ENCODE peak calls at places on chromosomes 1 and 21, in ten cellular contexts. O is aorta; C is Peyer's patch; I is psoas muscle; V is cardiac muscle cell; U is lower lobe of right lung; H is CD8-positive, alpha-beta T cell; J is GM23338; W is osteoblast; M is naive thymus-derived CD4-positive, alpha-beta T cell. R is an unnamed sample. For H3K4me1, the result is how much of the 10 kb centered on the place peaks cover.

GRCh38 chr1:22889213-22889827 is 83.3 kb downstream of the LACTBL1 start:
- DNase-seq in O (no peak), C (no peak), I (no peak), V (peak), U (no peak), H (no peak), J (peak), W (peak), M (no peak), R (peak)

GRCh38 chr1:1889847-1890505 is 911 bp downstream of the GNB1 start:
- DNase-seq in O (peak), C (peak), I (peak), V (peak), U (peak), H (peak), J (peak), W (peak), M (peak), R (peak)

GRCh38 chr1:14970115-14970798 is 183.3 kb upstream of the TMEM51 start:
- DNase-seq in O (peak), C (no peak), I (peak), V (peak), U (no peak), H (no peak), J (peak), W (peak), M (no peak), R (no peak)

GRCh38 chr1:168550971-168551370 is 7.2 kb upstream of the XCL2 start:
- DNase-seq in O (no peak), C (no peak), I (no peak), V (peak), U (no peak), H (no peak), J (no peak), W (no peak), M (no peak), R (no peak)

GRCh38 chr1:41862411-41863221 is 56.1 kb downstream of the HIVEP3 start:
- DNase-seq in O (no peak), C (no peak), I (no peak), V (peak), U (no peak), H (no peak), J (no peak), W (peak), M (no peak), R (no peak)

GRCh38 chr1:56326056-56326455 is 253.3 kb downstream of the PLPP3 start:
- DNase-seq in O (no peak), C (no peak), I (no peak), V (peak), U (no peak), H (no peak), J (no peak), W (peak), M (no peak), R (no peak)

GRCh38 chr1:246588322-246588721 is 22.1 kb downstream of the CNST start:
- DNase-seq in O (no peak), C (no peak), I (no peak), V (no peak), U (no peak), H (no peak), J (no peak), W (no peak), M (no peak), R (no peak)

GRCh38 chr1:196407358-196408041 is 200.7 kb downstream of the KCNT2 start:
- DNase-seq in O (no peak), C (no peak), I (no peak), V (peak), U (no peak), H (no peak), J (peak), W (no peak), M (no peak), R (no peak)

DNA sequence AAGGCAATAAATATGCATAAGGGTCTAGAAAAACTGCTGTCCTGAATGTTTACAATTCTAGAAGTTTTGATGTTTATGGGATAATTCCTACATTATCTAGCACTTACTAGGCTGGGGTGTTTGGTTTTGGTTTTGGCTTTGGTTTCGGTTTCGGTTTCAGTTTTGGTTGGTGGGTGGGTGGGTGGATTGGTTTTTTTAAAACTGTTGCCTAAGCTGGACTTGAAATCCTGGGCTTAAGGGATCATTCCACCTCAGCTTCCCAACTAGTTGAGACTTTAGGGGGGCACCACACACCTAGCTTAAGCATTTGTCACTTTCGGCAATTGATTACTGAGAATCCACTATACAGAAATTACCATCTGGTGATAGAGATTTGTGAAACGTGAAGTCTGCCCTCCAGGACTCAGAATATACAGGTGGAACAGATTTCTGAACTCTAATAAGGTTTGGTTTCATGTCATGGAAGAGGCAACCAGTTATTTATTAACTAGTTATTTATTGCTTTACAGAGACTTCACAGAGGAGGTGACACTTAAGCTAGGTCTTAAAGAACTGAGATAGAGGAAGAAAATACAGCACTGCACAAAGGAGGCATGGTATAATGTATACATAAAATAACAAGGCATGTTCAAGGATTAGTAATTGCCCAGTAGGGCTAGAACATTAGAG is 69.6 kb downstream of the PIK3R3 start:
- DNase-seq in O (no peak), C (no peak), I (no peak), V (no peak), U (no peak), H (no peak), J (no peak), W (no peak), M (no peak), R (peak)
- H3K27ac ChIP-seq in O (no peak), C (peak), I (no peak), V (no peak), U (no peak), H (no peak), J (peak), W (no peak), M (no peak), R (no peak)

DNA sequence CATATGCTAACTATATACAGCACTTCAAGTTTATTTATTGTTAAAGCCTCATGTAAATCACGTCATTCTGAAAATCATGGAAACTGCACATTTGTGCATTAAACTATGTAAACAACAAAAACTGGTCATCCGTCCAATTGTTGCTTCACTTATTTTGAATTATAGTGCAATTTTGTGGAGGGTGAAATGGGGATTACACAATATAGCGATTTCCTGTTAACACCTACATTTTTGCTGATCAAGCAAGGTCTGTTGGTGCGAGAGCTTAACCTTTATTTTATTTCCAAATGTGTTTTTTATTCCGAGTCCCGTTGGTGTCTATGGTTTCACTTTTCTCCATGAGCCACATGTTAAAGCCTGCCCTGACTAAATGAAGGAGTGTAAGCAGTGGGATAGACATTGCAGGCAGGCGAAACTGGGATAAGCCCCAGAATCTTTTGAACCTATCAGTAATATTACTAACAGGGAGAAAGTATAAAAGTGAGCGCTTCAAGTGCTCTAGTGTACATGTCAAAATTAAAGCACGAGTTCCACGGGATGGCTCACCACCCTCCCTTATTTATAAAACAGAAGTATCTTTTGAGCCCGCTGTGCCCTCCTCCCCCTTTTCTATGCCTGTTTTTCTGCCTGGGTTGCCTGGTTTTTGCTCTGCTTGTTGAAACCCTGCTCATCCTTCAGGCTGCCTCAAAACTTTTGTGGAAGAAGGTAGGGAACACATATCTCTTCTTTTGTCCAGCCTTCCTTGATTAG is 120.7 kb downstream of the NFIA start:
- DNase-seq in O (no peak), C (no peak), I (no peak), V (no peak), U (no peak), H (no peak), J (no peak), W (no peak), M (no peak), R (no peak)
- H3K4me3 ChIP-seq in O (no peak), C (no peak), I (peak), V (no peak), U (peak), H (no peak), J (no peak), W (peak), M (no peak), R (no peak)

GRCh38 chr1:113860891-113861290 is 10.6 kb downstream of the PTPN22 start:
- DNase-seq in O (no peak), C (no peak), I (no peak), V (peak), U (no peak), H (no peak), J (no peak), W (no peak), M (no peak), R (no peak)

GRCh38 chr1:113858982-113859381 is 12.5 kb downstream of the PTPN22 start:
- DNase-seq in O (no peak), C (no peak), I (no peak), V (no peak), U (no peak), H (no peak), J (no peak), W (no peak), M (no peak), R (no peak)

GRCh38 chr1:113858418-113858817 is 13.1 kb downstream of the PTPN22 start:
- DNase-seq in O (no peak), C (no peak), I (no peak), V (no peak), U (no peak), H (no peak), J (no peak), W (no peak), M (no peak), R (no peak)

GRCh38 chr1:113859478-113860175 is 11.9 kb downstream of the PTPN22 start:
- DNase-seq in O (no peak), C (no peak), I (no peak), V (no peak), U (no peak), H (no peak), J (no peak), W (no peak), M (no peak), R (no peak)

GRCh38 chr1:113861641-113862040 is 9.9 kb downstream of the PTPN22 start:
- DNase-seq in O (no peak), C (no peak), I (no peak), V (no peak), U (no peak), H (no peak), J (no peak), W (no peak), M (no peak), R (no peak)
- H3K4me1 ChIP-seq in O (under half), C (under half), I (under half), V (under half), U (under half), H (under half), J (under half), W (under half), M (under half), R (under half)

GRCh38 chr1:233625087-233625486 is 11.2 kb downstream of the KCNK1 start:
- DNase-seq in O (no peak), C (no peak), I (no peak), V (no peak), U (no peak), H (no peak), J (no peak), W (no peak), M (no peak), R (no peak)
- H3K27ac ChIP-seq in O (no peak), C (peak), I (no peak), V (no peak), U (no peak), H (no peak), J (no peak), W (no peak), M (no peak), R (no peak)

GRCh38 chr1:3676581-3677410 is 24.5 kb downstream of the TP73 start:
- DNase-seq in O (peak), C (peak), I (peak), V (no peak), U (no peak), H (no peak), J (no peak), W (no peak), M (no peak), R (peak)
- H3K4me3 ChIP-seq in O (no peak), C (no peak), I (no peak), V (no peak), U (no peak), H (no peak), J (no peak), W (no peak), M (no peak), R (no peak)

DNA sequence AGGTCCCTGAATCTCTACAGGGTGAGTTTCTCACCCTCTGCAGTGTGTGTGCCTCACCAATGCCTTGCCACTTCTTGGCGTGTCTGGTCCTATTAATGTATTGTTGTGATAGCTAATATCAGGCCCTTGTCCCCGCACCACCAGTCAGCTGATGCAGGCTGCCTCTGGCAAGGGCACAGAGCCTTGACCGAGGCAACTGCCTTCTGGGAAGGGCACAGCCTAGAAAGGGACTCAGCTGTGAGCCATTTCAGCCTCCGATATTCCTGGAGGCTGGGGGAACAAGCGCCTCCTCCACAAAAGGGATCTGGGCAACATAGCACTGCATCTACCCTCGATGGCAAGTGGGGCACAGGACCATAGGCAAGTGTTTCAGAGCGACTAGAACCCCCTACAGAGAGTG is 27.0 kb downstream of the IL10RB start:
- DNase-seq in O (no peak), C (no peak), I (no peak), V (no peak), U (no peak), H (no peak), J (no peak), W (no peak), M (no peak), R (no peak)
- H3K4me1 ChIP-seq in O (under half), C (under half), I (under half), V (under half), U (under half), H (under half), J (under half), W (under half), M (under half), R (under half)

GRCh38 chr21:38499296-38499695 is 1.0 kb upstream of the ERG start:
- DNase-seq in O (no peak), C (no peak), I (no peak), V (no peak), U (no peak), H (no peak), J (no peak), W (no peak), M (no peak), R (no peak)
- H3K27ac ChIP-seq in O (no peak), C (peak), I (peak), V (no peak), U (peak), H (no peak), J (no peak), W (no peak), M (no peak), R (no peak)

GRCh38 chr21:26171310-26172100 is 935 bp upstream of the APP start:
- DNase-seq in O (no peak), C (no peak), I (no peak), V (no peak), U (no peak), H (no peak), J (no peak), W (peak), M (no peak), R (no peak)
- H3K4me3 ChIP-seq in O (peak), C (peak), I (peak), V (peak), U (peak), H (peak), J (peak), W (peak), M (peak), R (peak)

DNA sequence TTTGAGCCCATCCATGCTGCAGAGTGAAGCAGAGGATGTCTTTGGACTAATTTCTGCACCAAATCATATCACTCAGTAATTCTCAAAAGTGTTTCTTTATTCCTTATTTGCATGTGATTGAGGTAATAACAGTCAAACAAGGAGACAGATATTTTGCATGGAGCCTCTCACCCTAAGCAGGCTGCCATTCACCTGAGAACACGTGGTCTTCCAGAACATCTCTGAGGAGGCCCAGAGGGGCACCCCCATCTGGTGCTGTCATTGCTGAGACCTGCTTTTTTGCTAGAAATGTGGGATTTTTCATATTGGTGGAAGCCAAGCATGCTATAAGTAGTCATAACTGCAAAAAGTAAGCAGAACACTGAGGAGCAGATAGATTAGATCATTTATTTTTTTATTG is 7.7 kb downstream of the SLC37A1 start:
- DNase-seq in O (no peak), C (no peak), I (no peak), V (no peak), U (no peak), H (no peak), J (no peak), W (no peak), M (no peak), R (no peak)
- H3K4me1 ChIP-seq in O (under half), C (under half), I (under half), V (under half), U (under half), H (under half), J (under half), W (under half), M (under half), R (under half)